ENCODE peak calls at places on chromosomes 11 and 22, in ten cellular contexts. One of them, this sample, is unnamed.

GRCh38 chr11:66317766-66318575 is 1.1 kb upstream of the CD248 start:
- DNase-seq in cardiac fibroblast: peak; percentile 95
- DNase-seq in type B pancreatic cell: no peak
- DNase-seq in hepatocyte: peak; percentile 82
- DNase-seq in GM10248: no peak
- DNase-seq in astrocyte of the cerebellum: no peak
- DNase-seq in astrocyte of the spinal cord: peak; percentile 84
- DNase-seq in stomach: peak; percentile 36
- DNase-seq in A549: no peak
- DNase-seq in suprapubic skin: peak; percentile 90
- DNase-seq in this sample: peak; percentile 95

GRCh38 chr11:60500276-60500935 is 7.8 kb downstream of the MS4A12 start:
- DNase-seq in cardiac fibroblast: peak; percentile 18
- DNase-seq in type B pancreatic cell: no peak
- DNase-seq in hepatocyte: no peak
- DNase-seq in GM10248: no peak
- DNase-seq in astrocyte of the cerebellum: no peak
- DNase-seq in astrocyte of the spinal cord: no peak
- DNase-seq in stomach: no peak
- DNase-seq in A549: no peak
- DNase-seq in suprapubic skin: no peak
- DNase-seq in this sample: no peak

GRCh38 chr11:134987828-134988227 is 575.8 kb upstream of the B3GAT1 start:
- DNase-seq in cardiac fibroblast: no peak
- DNase-seq in type B pancreatic cell: no peak
- DNase-seq in hepatocyte: no peak
- DNase-seq in GM10248: no peak
- DNase-seq in astrocyte of the cerebellum: no peak
- DNase-seq in astrocyte of the spinal cord: no peak
- DNase-seq in stomach: no peak
- DNase-seq in A549: no peak
- DNase-seq in suprapubic skin: no peak
- DNase-seq in this sample: no peak

GRCh38 chr22:43869799-43870198 is 7.5 kb upstream of the SULT4A1 start:
- DNase-seq in cardiac fibroblast: no peak
- DNase-seq in type B pancreatic cell: no peak
- DNase-seq in hepatocyte: no peak
- DNase-seq in GM10248: no peak
- DNase-seq in astrocyte of the cerebellum: no peak
- DNase-seq in astrocyte of the spinal cord: no peak
- DNase-seq in stomach: no peak
- DNase-seq in A549: no peak
- DNase-seq in suprapubic skin: no peak
- DNase-seq in this sample: no peak

GRCh38 chr22:48585916-48586798 is 1241.5 kb downstream of the BRD1 start:
- DNase-seq in cardiac fibroblast: no peak
- DNase-seq in type B pancreatic cell: no peak
- DNase-seq in hepatocyte: no peak
- DNase-seq in GM10248: no peak
- DNase-seq in astrocyte of the cerebellum: no peak
- DNase-seq in astrocyte of the spinal cord: no peak
- DNase-seq in stomach: no peak
- DNase-seq in A549: no peak
- DNase-seq in suprapubic skin: no peak
- DNase-seq in this sample: no peak

GRCh38 chr11:19714387-19715363 is 2.0 kb downstream of the NAV2 start:
- DNase-seq in cardiac fibroblast: peak; percentile 74
- DNase-seq in type B pancreatic cell: no peak
- DNase-seq in hepatocyte: peak; percentile 38
- DNase-seq in GM10248: no peak
- DNase-seq in astrocyte of the cerebellum: no peak
- DNase-seq in astrocyte of the spinal cord: peak; percentile 51
- DNase-seq in stomach: no peak
- DNase-seq in A549: peak; percentile 17
- DNase-seq in suprapubic skin: no peak
- DNase-seq in this sample: peak; percentile 6

GRCh38 chr11:69356703-69357457 is 62.9 kb downstream of the MYEOV start:
- DNase-seq in cardiac fibroblast: peak; percentile 59
- DNase-seq in type B pancreatic cell: peak; percentile 65
- DNase-seq in hepatocyte: no peak
- DNase-seq in GM10248: no peak
- DNase-seq in astrocyte of the cerebellum: no peak
- DNase-seq in astrocyte of the spinal cord: peak; percentile 32
- DNase-seq in stomach: peak; percentile 15
- DNase-seq in A549: no peak
- DNase-seq in suprapubic skin: peak; percentile 73
- DNase-seq in this sample: no peak

GRCh38 chr11:92775277-92775676 is 194.2 kb upstream of the MTNR1B start:
- DNase-seq in cardiac fibroblast: no peak
- DNase-seq in type B pancreatic cell: no peak
- DNase-seq in hepatocyte: no peak
- DNase-seq in GM10248: no peak
- DNase-seq in astrocyte of the cerebellum: no peak
- DNase-seq in astrocyte of the spinal cord: no peak
- DNase-seq in stomach: no peak
- DNase-seq in A549: no peak
- DNase-seq in suprapubic skin: no peak
- DNase-seq in this sample: no peak

GRCh38 chr11:77115181-77115611 is 12.6 kb downstream of the OMP start:
- DNase-seq in cardiac fibroblast: no peak
- DNase-seq in type B pancreatic cell: no peak
- DNase-seq in hepatocyte: no peak
- DNase-seq in GM10248: no peak
- DNase-seq in astrocyte of the cerebellum: no peak
- DNase-seq in astrocyte of the spinal cord: no peak
- DNase-seq in stomach: no peak
- DNase-seq in A549: peak; percentile 23
- DNase-seq in suprapubic skin: no peak
- DNase-seq in this sample: no peak
- TF ChIP-seq CTCF in cardiac fibroblast: peak; percentile 32
- TF ChIP-seq CTCF in type B pancreatic cell: peak; percentile 60
- TF ChIP-seq CTCF in hepatocyte: no peak
- TF ChIP-seq CTCF in GM10248: no peak
- TF ChIP-seq CTCF in astrocyte of the cerebellum: peak; percentile 32
- TF ChIP-seq CTCF in astrocyte of the spinal cord: peak; percentile 30
- TF ChIP-seq CTCF in stomach: no peak
- TF ChIP-seq CTCF in A549: no peak
- TF ChIP-seq CTCF in suprapubic skin: no peak
- TF ChIP-seq CTCF in this sample: peak; percentile 37

GRCh38 chr11:29984544-29984943 is 32.3 kb downstream of the KCNA4 start:
- DNase-seq in cardiac fibroblast: no peak
- DNase-seq in type B pancreatic cell: no peak
- DNase-seq in hepatocyte: no peak
- DNase-seq in GM10248: no peak
- DNase-seq in astrocyte of the cerebellum: no peak
- DNase-seq in astrocyte of the spinal cord: no peak
- DNase-seq in stomach: no peak
- DNase-seq in A549: no peak
- DNase-seq in suprapubic skin: no peak
- DNase-seq in this sample: no peak

GRCh38 chr11:29989181-29989580 is 27.6 kb downstream of the KCNA4 start:
- DNase-seq in cardiac fibroblast: no peak
- DNase-seq in type B pancreatic cell: no peak
- DNase-seq in hepatocyte: no peak
- DNase-seq in GM10248: no peak
- DNase-seq in astrocyte of the cerebellum: no peak
- DNase-seq in astrocyte of the spinal cord: no peak
- DNase-seq in stomach: no peak
- DNase-seq in A549: no peak
- DNase-seq in suprapubic skin: no peak
- DNase-seq in this sample: no peak

DNA sequence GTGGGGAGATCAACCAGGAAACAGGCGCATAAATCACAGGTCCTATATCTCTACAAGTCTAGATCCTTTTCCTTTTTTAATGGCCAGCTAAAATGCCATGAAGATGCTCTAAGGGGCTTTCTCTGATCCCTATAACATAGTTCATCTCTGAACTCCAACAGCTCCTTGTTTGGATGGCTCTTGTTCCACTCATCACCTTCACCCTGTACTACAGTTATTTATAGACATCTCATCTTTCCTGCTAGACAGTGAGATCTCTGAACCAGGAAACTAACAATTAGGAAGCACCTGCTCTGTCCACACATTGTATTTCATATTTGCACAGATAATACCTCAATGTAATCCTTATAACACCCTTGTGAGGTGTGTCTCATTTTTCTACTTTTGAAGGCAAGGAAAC is 31.6 kb downstream of the KCNA4 start:
- DNase-seq in cardiac fibroblast: no peak
- DNase-seq in type B pancreatic cell: no peak
- DNase-seq in hepatocyte: no peak
- DNase-seq in GM10248: no peak
- DNase-seq in astrocyte of the cerebellum: no peak
- DNase-seq in astrocyte of the spinal cord: no peak
- DNase-seq in stomach: no peak
- DNase-seq in A549: no peak
- DNase-seq in suprapubic skin: no peak
- DNase-seq in this sample: no peak
- TF ChIP-seq CTCF in cardiac fibroblast: no peak
- TF ChIP-seq CTCF in type B pancreatic cell: no peak
- TF ChIP-seq CTCF in hepatocyte: no peak
- TF ChIP-seq CTCF in GM10248: no peak
- TF ChIP-seq CTCF in astrocyte of the cerebellum: no peak
- TF ChIP-seq CTCF in astrocyte of the spinal cord: no peak
- TF ChIP-seq CTCF in stomach: no peak
- TF ChIP-seq CTCF in A549: no peak
- TF ChIP-seq CTCF in suprapubic skin: no peak
- TF ChIP-seq CTCF in this sample: no peak

GRCh38 chr22:23523746-23524145 is 56.3 kb downstream of the IGLL1 start:
- DNase-seq in cardiac fibroblast: no peak
- DNase-seq in type B pancreatic cell: no peak
- DNase-seq in hepatocyte: no peak
- DNase-seq in GM10248: no peak
- DNase-seq in astrocyte of the cerebellum: no peak
- DNase-seq in astrocyte of the spinal cord: no peak
- DNase-seq in stomach: no peak
- DNase-seq in A549: no peak
- DNase-seq in suprapubic skin: no peak
- DNase-seq in this sample: no peak

GRCh38 chr22:23522642-23523251 is 57.3 kb downstream of the IGLL1 start:
- DNase-seq in cardiac fibroblast: peak; percentile 11
- DNase-seq in type B pancreatic cell: no peak
- DNase-seq in hepatocyte: peak; percentile 61
- DNase-seq in GM10248: no peak
- DNase-seq in astrocyte of the cerebellum: no peak
- DNase-seq in astrocyte of the spinal cord: peak; percentile 18
- DNase-seq in stomach: no peak
- DNase-seq in A549: no peak
- DNase-seq in suprapubic skin: no peak
- DNase-seq in this sample: no peak

GRCh38 chr22:23520875-23521441 is 59.1 kb downstream of the IGLL1 start:
- DNase-seq in cardiac fibroblast: peak; percentile 14
- DNase-seq in type B pancreatic cell: no peak
- DNase-seq in hepatocyte: peak; percentile 75
- DNase-seq in GM10248: no peak
- DNase-seq in astrocyte of the cerebellum: no peak
- DNase-seq in astrocyte of the spinal cord: peak; percentile 46
- DNase-seq in stomach: no peak
- DNase-seq in A549: peak; percentile 20
- DNase-seq in suprapubic skin: no peak
- DNase-seq in this sample: no peak

GRCh38 chr22:23519442-23520177 is 60.5 kb downstream of the IGLL1 start:
- DNase-seq in cardiac fibroblast: no peak
- DNase-seq in type B pancreatic cell: no peak
- DNase-seq in hepatocyte: no peak
- DNase-seq in GM10248: no peak
- DNase-seq in astrocyte of the cerebellum: no peak
- DNase-seq in astrocyte of the spinal cord: no peak
- DNase-seq in stomach: no peak
- DNase-seq in A549: no peak
- DNase-seq in suprapubic skin: no peak
- DNase-seq in this sample: no peak

DNA sequence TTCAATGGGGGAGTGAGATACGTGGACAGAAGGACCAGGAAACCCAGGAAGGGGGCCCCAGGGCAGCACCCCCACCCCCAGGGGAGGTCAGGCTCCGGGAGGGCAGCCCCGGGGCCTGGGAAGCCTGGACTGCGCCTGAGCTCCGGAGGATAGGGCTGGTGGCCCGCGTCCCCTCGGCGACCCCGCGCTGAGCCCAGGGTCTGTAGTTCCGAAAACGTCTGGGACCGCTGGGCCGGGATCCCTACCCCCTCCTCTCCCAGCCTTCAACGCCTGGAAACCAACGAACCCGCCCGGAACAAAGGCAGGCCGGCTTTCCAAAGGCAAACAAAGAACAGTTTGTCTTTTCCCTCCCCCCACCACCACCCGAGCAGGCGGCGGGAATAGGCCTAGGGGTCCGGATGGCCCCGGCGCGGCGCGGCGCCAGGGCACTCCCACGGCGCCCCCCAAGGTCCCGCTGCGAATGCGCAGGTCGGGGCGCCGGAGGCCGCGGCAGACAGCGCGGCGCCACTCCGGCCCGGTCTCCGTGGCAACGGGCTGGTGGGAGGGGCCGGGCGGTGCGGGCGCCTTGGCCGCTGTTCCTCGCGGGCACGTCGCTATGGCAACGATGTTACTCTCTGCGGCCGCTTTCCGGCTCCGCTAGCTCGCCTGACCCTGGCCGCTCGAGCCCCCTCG is 58.5 kb downstream of the IGLL1 start:
- DNase-seq in cardiac fibroblast: peak; percentile 75
- DNase-seq in type B pancreatic cell: peak; percentile 98
- DNase-seq in hepatocyte: peak; percentile 98
- DNase-seq in GM10248: peak; percentile 86
- DNase-seq in astrocyte of the cerebellum: peak; percentile 78
- DNase-seq in astrocyte of the spinal cord: peak; percentile 93
- DNase-seq in stomach: peak; percentile 92
- DNase-seq in A549: peak; percentile 86
- DNase-seq in suprapubic skin: peak; percentile 91
- DNase-seq in this sample: peak; percentile 81
- TF ChIP-seq CTCF in cardiac fibroblast: no peak
- TF ChIP-seq CTCF in type B pancreatic cell: peak; percentile 43
- TF ChIP-seq CTCF in hepatocyte: no peak
- TF ChIP-seq CTCF in GM10248: no peak
- TF ChIP-seq CTCF in astrocyte of the cerebellum: no peak
- TF ChIP-seq CTCF in astrocyte of the spinal cord: no peak
- TF ChIP-seq CTCF in stomach: no peak
- TF ChIP-seq CTCF in A549: peak; percentile 18
- TF ChIP-seq CTCF in suprapubic skin: no peak
- TF ChIP-seq CTCF in this sample: no peak

GRCh38 chr11:29634744-29635143 is 382.1 kb downstream of the KCNA4 start:
- DNase-seq in cardiac fibroblast: no peak
- DNase-seq in type B pancreatic cell: no peak
- DNase-seq in hepatocyte: no peak
- DNase-seq in GM10248: no peak
- DNase-seq in astrocyte of the cerebellum: no peak
- DNase-seq in astrocyte of the spinal cord: no peak
- DNase-seq in stomach: no peak
- DNase-seq in A549: no peak
- DNase-seq in suprapubic skin: no peak
- DNase-seq in this sample: no peak

GRCh38 chr11:29629281-29629680 is 387.5 kb downstream of the KCNA4 start:
- DNase-seq in cardiac fibroblast: no peak
- DNase-seq in type B pancreatic cell: no peak
- DNase-seq in hepatocyte: peak; percentile 60
- DNase-seq in GM10248: no peak
- DNase-seq in astrocyte of the cerebellum: no peak
- DNase-seq in astrocyte of the spinal cord: peak; percentile 63
- DNase-seq in stomach: no peak
- DNase-seq in A549: no peak
- DNase-seq in suprapubic skin: no peak
- DNase-seq in this sample: no peak

GRCh38 chr11:29628584-29628983 is 388.2 kb downstream of the KCNA4 start:
- DNase-seq in cardiac fibroblast: no peak
- DNase-seq in type B pancreatic cell: no peak
- DNase-seq in hepatocyte: no peak
- DNase-seq in GM10248: no peak
- DNase-seq in astrocyte of the cerebellum: no peak
- DNase-seq in astrocyte of the spinal cord: no peak
- DNase-seq in stomach: no peak
- DNase-seq in A549: no peak
- DNase-seq in suprapubic skin: no peak
- DNase-seq in this sample: no peak

GRCh38 chr11:29634248-29634647 is 382.6 kb downstream of the KCNA4 start:
- DNase-seq in cardiac fibroblast: peak; percentile 17
- DNase-seq in type B pancreatic cell: no peak
- DNase-seq in hepatocyte: no peak
- DNase-seq in GM10248: no peak
- DNase-seq in astrocyte of the cerebellum: no peak
- DNase-seq in astrocyte of the spinal cord: no peak
- DNase-seq in stomach: no peak
- DNase-seq in A549: peak; percentile 7
- DNase-seq in suprapubic skin: no peak
- DNase-seq in this sample: no peak
- TF ChIP-seq CTCF in cardiac fibroblast: peak; percentile 20
- TF ChIP-seq CTCF in type B pancreatic cell: peak; percentile 59
- TF ChIP-seq CTCF in hepatocyte: peak; percentile 23
- TF ChIP-seq CTCF in GM10248: no peak
- TF ChIP-seq CTCF in astrocyte of the cerebellum: peak; percentile 46
- TF ChIP-seq CTCF in astrocyte of the spinal cord: peak; percentile 34
- TF ChIP-seq CTCF in stomach: no peak
- TF ChIP-seq CTCF in A549: no peak
- TF ChIP-seq CTCF in suprapubic skin: no peak
- TF ChIP-seq CTCF in this sample: no peak

This sample was measured in activated CD8-positive, alpha-beta T cell treated with anti-CD3 and anti-CD28 coated beads for 36 hours.